ENCODE peak calls at places on chromosomes 5 and 9, in four cellular contexts. P is iris pigment epithelial cell, B is NCI-H446, N is brain microvascular endothelial cell. O is an unnamed sample.

GRCh38 chr5:180008433-180008832 is 63.1 kb downstream of the RNF130 start:
- DNase-seq in P (no peak), B (no peak), N (no peak), O (no peak)

GRCh38 chr9:23598994-23599393 is 227.0 kb downstream of the ELAVL2 start:
- DNase-seq in P (no peak), N (no peak), B (no peak), O (no peak)

GRCh38 chr5:72552041-72552557 is 44.9 kb upstream of the ZNF366 start:
- DNase-seq in N (peak), P (peak), B (no peak), O (no peak)

GRCh38 chr9:93451762-93452709 is 551 bp downstream of the FAM120A start:
- DNase-seq in B (peak), N (peak), P (peak), O (peak)

GRCh38 chr5:57987552-57987951 is 472.3 kb downstream of the PLK2 start:
- DNase-seq in P (peak), B (no peak), N (no peak), O (no peak)

GRCh38 chr5:30197662-30198061 is 995.8 kb upstream of the CDH6 start:
- DNase-seq in N (no peak), P (no peak), B (no peak), O (no peak)

GRCh38 chr5:90983148-90983547 is 400.0 kb downstream of the ARRDC3 start:
- DNase-seq in N (peak), B (no peak), P (peak), O (no peak)

GRCh38 chr9:99411479-99412100 is 189.5 kb downstream of the SEC61B start:
- DNase-seq in B (peak), N (no peak), P (no peak), O (no peak)

GRCh38 chr5:52864376-52864775 is 76.7 kb downstream of the ITGA1 start:
- DNase-seq in N (no peak), B (no peak), P (peak), O (no peak)

GRCh38 chr9:123478160-123478559 is 122.2 kb downstream of the CRB2 start:
- DNase-seq in N (no peak), P (no peak), B (no peak), O (no peak)

GRCh38 chr9:137156567-137157375 is 13.1 kb downstream of the LRRC26 start:
- DNase-seq in N (peak), B (no peak), P (peak), O (no peak)

GRCh38 chr5:395921-396714 is 46.9 kb upstream of the EXOC3 start:
- DNase-seq in P (no peak), N (no peak), B (no peak), O (no peak)

GRCh38 chr5:71483355-71483754 is 27.9 kb downstream of the BDP1 start:
- DNase-seq in P (peak), B (no peak), N (peak), O (no peak)

O was measured in DMS 273 treated with DMSO at 0.1 percent for 48 hours.